ENCODE peak calls at places on chromosomes 5 and 9, in nine cellular contexts. One of them, this sample, is unnamed.

GRCh38 chr9:129464972-129465833 is 155.7 kb downstream of the C9orf50 start:
- DNase-seq in activated T-cell treated with anti-CD3 and anti-CD28 coated beads for 1 hour: no peak
- DNase-seq in aorta: no peak
- DNase-seq in RWPE1: no peak
- DNase-seq in NCI-H1694 treated with DMSO at 0.1 percent for 48 hours: no peak
- DNase-seq in ecto neural progenitor cell: no peak
- DNase-seq in cardiac muscle cell: no peak
- DNase-seq in cerebellar cortex: no peak
- DNase-seq in nucleus accumbens: no peak
- DNase-seq in this sample: no peak

GRCh38 chr9:14341437-14342133 is 27.6 kb upstream of the NFIB start:
- DNase-seq in activated T-cell treated with anti-CD3 and anti-CD28 coated beads for 1 hour: no peak
- DNase-seq in aorta: no peak
- DNase-seq in RWPE1: no peak
- DNase-seq in NCI-H1694 treated with DMSO at 0.1 percent for 48 hours: no peak
- DNase-seq in ecto neural progenitor cell: no peak
- DNase-seq in cardiac muscle cell: no peak
- DNase-seq in cerebellar cortex: no peak
- DNase-seq in nucleus accumbens: no peak
- DNase-seq in this sample: no peak

GRCh38 chr5:149712439-149713147 is 17.5 kb upstream of the PPARGC1B start:
- DNase-seq in activated T-cell treated with anti-CD3 and anti-CD28 coated beads for 1 hour: no peak
- DNase-seq in aorta: no peak
- DNase-seq in RWPE1: no peak
- DNase-seq in NCI-H1694 treated with DMSO at 0.1 percent for 48 hours: no peak
- DNase-seq in ecto neural progenitor cell: no peak
- DNase-seq in cardiac muscle cell: no peak
- DNase-seq in cerebellar cortex: no peak
- DNase-seq in nucleus accumbens: no peak
- DNase-seq in this sample: no peak

GRCh38 chr5:25754895-25755294 is 1110.1 kb upstream of the CDH10 start:
- DNase-seq in activated T-cell treated with anti-CD3 and anti-CD28 coated beads for 1 hour: no peak
- DNase-seq in aorta: no peak
- DNase-seq in RWPE1: no peak
- DNase-seq in NCI-H1694 treated with DMSO at 0.1 percent for 48 hours: no peak
- DNase-seq in ecto neural progenitor cell: no peak
- DNase-seq in cardiac muscle cell: no peak
- DNase-seq in cerebellar cortex: no peak
- DNase-seq in nucleus accumbens: no peak
- DNase-seq in this sample: no peak

GRCh38 chr9:86978986-86979385 is 31.7 kb upstream of the GAS1 start:
- DNase-seq in activated T-cell treated with anti-CD3 and anti-CD28 coated beads for 1 hour: no peak
- DNase-seq in aorta: no peak
- DNase-seq in RWPE1: no peak
- DNase-seq in NCI-H1694 treated with DMSO at 0.1 percent for 48 hours: no peak
- DNase-seq in ecto neural progenitor cell: no peak
- DNase-seq in cardiac muscle cell: no peak
- DNase-seq in cerebellar cortex: no peak
- DNase-seq in nucleus accumbens: no peak
- DNase-seq in this sample: no peak

GRCh38 chr9:35000535-35001284 is 11.2 kb downstream of the DNAJB5 start:
- DNase-seq in activated T-cell treated with anti-CD3 and anti-CD28 coated beads for 1 hour: no peak
- DNase-seq in aorta: no peak
- DNase-seq in RWPE1: no peak
- DNase-seq in NCI-H1694 treated with DMSO at 0.1 percent for 48 hours: no peak
- DNase-seq in ecto neural progenitor cell: no peak
- DNase-seq in cardiac muscle cell: no peak
- DNase-seq in cerebellar cortex: no peak
- DNase-seq in nucleus accumbens: no peak
- DNase-seq in this sample: no peak

GRCh38 chr5:160938532-160938931 is 86.5 kb upstream of the ATP10B start:
- DNase-seq in activated T-cell treated with anti-CD3 and anti-CD28 coated beads for 1 hour: no peak
- DNase-seq in aorta: no peak
- DNase-seq in RWPE1: peak
- DNase-seq in NCI-H1694 treated with DMSO at 0.1 percent for 48 hours: no peak
- DNase-seq in ecto neural progenitor cell: no peak
- DNase-seq in cardiac muscle cell: no peak
- DNase-seq in cerebellar cortex: no peak
- DNase-seq in nucleus accumbens: no peak
- DNase-seq in this sample: no peak

GRCh38 chr9:129676970-129677369 is 11.5 kb downstream of the PRRX2 start:
- DNase-seq in activated T-cell treated with anti-CD3 and anti-CD28 coated beads for 1 hour: no peak
- DNase-seq in aorta: peak
- DNase-seq in RWPE1: no peak
- DNase-seq in NCI-H1694 treated with DMSO at 0.1 percent for 48 hours: peak
- DNase-seq in ecto neural progenitor cell: no peak
- DNase-seq in cardiac muscle cell: no peak
- DNase-seq in cerebellar cortex: no peak
- DNase-seq in nucleus accumbens: no peak
- DNase-seq in this sample: no peak